ENCODE peak calls at places on chromosomes 11 and 22, in six cellular contexts. J is IMR-90; K is right cardiac atrium; P is effector memory CD4-positive, alpha-beta T cell; V is GM23248; I is neuronal stem cell. C is an unnamed sample.

GRCh38 chr22:43399980-43400358 is 11.8 kb upstream of the MPPED1 start:
- DNase-seq in J (no peak), K (no peak), P (no peak), V (no peak), I (no peak), C (no peak)

GRCh38 chr11:116981216-116981887 is 116.9 kb downstream of the SIK3 start:
- DNase-seq in J (no peak), K (no peak), P (no peak), V (peak), I (no peak), C (no peak)

GRCh38 chr11:131674051-131674755 is 303.8 kb downstream of the NTM start:
- DNase-seq in J (peak), K (peak), P (no peak), V (peak), I (peak), C (no peak)

GRCh38 chr11:31645747-31646146 is 136.2 kb downstream of the ELP4 start:
- DNase-seq in J (peak), K (no peak), P (no peak), V (peak), I (no peak), C (no peak)

GRCh38 chr11:92765965-92766371 is 203.5 kb upstream of the MTNR1B start:
- DNase-seq in J (peak), K (peak), P (no peak), V (peak), I (peak), C (peak)

GRCh38 chr11:38990841-38991240 is 2392.8 kb upstream of the RAG2 start:
- DNase-seq in J (no peak), K (no peak), P (no peak), V (no peak), I (no peak), C (no peak)

GRCh38 chr11:1171985-1172728 is 14.4 kb downstream of the MUC5AC start:
- DNase-seq in J (no peak), K (peak), P (no peak), V (no peak), I (no peak), C (no peak)

GRCh38 chr11:126443120-126443519 is 87.6 kb downstream of the ST3GAL4 start:
- DNase-seq in J (no peak), K (no peak), P (no peak), V (no peak), I (no peak), C (no peak)

GRCh38 chr11:77345621-77346020 is 44.1 kb upstream of the GDPD4 start:
- DNase-seq in J (peak), K (no peak), P (no peak), V (peak), I (no peak), C (no peak)

GRCh38 chr11:2185324-2186085 is 13.9 kb upstream of the TH start:
- DNase-seq in J (no peak), K (no peak), P (no peak), V (no peak), I (no peak), C (no peak)

GRCh38 chr22:39220450-39220849 is 24.3 kb downstream of the PDGFB start:
- DNase-seq in J (no peak), K (no peak), P (no peak), V (no peak), I (no peak), C (no peak)

GRCh38 chr11:72701466-72701865 is 27.2 kb upstream of the PDE2A start:
- DNase-seq in J (no peak), K (no peak), P (no peak), V (no peak), I (no peak), C (no peak)

GRCh38 chr11:8488395-8488794 is 105.6 kb downstream of the STK33 start:
- DNase-seq in J (no peak), K (no peak), P (no peak), V (no peak), I (no peak), C (no peak)

GRCh38 chr11:9693801-9694553 is 30.1 kb downstream of the SWAP70 start:
- DNase-seq in J (no peak), K (no peak), P (no peak), V (no peak), I (no peak), C (no peak)

GRCh38 chr11:1574256-1575242 is 2.5 kb upstream of the DUSP8 start:
- DNase-seq in J (peak), K (peak), P (peak), V (peak), I (no peak), C (no peak)

GRCh38 chr11:130644187-130644586 is 195.7 kb downstream of the ADAMTS15 start:
- DNase-seq in J (no peak), K (no peak), P (no peak), V (peak), I (no peak), C (peak)

GRCh38 chr11:17014321-17014773 is at the start of gene PLEKHA7:
- DNase-seq in J (no peak), K (peak), P (no peak), V (peak), I (peak), C (no peak)

GRCh38 chr11:18615628-18616392 is 16.2 kb downstream of the MISFA start:
- DNase-seq in J (peak), K (no peak), P (no peak), V (peak), I (no peak), C (no peak)

GRCh38 chr11:18623707-18624106 is 10.4 kb downstream of the SPTY2D1 start:
- DNase-seq in J (no peak), K (no peak), P (no peak), V (no peak), I (no peak), C (no peak)

GRCh38 chr11:18614667-18615066 is 15.1 kb downstream of the MISFA start:
- DNase-seq in J (no peak), K (no peak), P (no peak), V (no peak), I (no peak), C (no peak)

GRCh38 chr11:18617688-18618340 is 16.3 kb downstream of the SPTY2D1 start:
- DNase-seq in J (peak), K (no peak), P (peak), V (peak), I (no peak), C (no peak)

DNA sequence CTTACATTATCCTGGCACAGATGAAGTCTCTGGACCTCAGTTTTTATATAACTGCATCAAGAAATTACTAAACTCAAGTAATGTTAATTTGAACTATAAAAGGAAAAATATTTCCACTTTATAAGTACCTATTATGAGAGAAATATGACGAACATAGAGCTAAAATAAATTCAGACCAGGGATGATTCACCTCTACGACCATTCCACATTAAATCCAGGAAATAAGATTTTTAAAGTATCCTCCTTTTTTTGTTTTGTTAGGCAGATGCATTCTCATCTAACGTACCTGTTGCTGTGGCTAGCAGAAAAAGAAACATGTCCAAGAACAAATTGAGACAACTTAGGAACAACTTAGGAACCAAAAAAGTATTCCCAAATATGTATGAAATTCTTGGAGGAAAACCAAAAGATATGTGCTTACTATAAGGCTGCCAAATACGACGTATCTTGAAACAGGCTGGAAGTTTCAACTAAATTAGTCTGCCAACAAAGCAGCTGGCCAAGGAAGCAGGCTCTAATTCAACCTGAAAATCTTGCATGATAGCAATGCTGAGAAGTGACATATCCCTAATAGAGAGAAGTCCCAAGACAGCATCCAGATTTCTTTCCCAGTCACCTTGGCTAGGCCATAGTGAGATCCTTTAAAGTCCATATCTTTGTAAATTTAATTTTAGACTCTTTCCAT is 15.7 kb downstream of the SPTY2D1 start:
- DNase-seq in J (peak), K (no peak), P (no peak), V (peak), I (no peak), C (no peak)
- H3K4me3 ChIP-seq in J (peak), K (no peak), P (no peak), V (no peak), I (no peak), C (no peak)

GRCh38 chr22:28822930-28823481 is 22.6 kb upstream of the XBP1 start:
- DNase-seq in J (no peak), K (no peak), P (no peak), V (no peak), I (peak), C (no peak)
- H3K4me3 ChIP-seq in J (no peak), K (no peak), P (no peak), V (no peak), I (no peak), C (no peak)

GRCh38 chr22:33427461-33427860 is 369.3 kb upstream of the SYN3 start:
- DNase-seq in J (no peak), K (no peak), P (no peak), V (no peak), I (no peak), C (no peak)

GRCh38 chr22:33431300-33431699 is 373.1 kb upstream of the SYN3 start:
- DNase-seq in J (no peak), K (no peak), P (no peak), V (no peak), I (no peak), C (no peak)

GRCh38 chr22:33421859-33422258 is 363.7 kb upstream of the SYN3 start:
- DNase-seq in J (no peak), K (no peak), P (no peak), V (no peak), I (no peak), C (no peak)

DNA sequence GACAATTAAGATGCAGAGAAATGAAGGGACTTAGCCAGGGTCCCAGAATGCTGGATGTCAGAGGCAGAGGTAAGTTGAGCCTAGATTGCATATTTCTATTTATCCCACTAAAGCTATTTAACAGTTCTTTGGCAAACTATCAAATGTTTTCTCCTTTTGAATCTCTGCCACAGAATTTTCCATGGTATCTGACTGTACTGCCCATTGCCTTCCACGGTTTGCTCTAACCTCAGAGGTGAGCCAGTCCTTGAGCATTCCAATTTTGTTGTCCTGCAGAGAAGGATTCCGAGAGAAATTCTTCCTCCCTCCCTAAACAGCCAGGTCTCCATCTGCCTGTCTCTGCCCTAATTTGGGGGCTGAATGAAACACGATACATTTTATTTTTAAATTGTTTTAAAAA is 368.3 kb upstream of the SYN3 start:
- DNase-seq in J (peak), K (no peak), P (no peak), V (no peak), I (no peak), C (no peak)
- H3K4me3 ChIP-seq in J (no peak), K (no peak), P (no peak), V (no peak), I (no peak), C (no peak)

DNA sequence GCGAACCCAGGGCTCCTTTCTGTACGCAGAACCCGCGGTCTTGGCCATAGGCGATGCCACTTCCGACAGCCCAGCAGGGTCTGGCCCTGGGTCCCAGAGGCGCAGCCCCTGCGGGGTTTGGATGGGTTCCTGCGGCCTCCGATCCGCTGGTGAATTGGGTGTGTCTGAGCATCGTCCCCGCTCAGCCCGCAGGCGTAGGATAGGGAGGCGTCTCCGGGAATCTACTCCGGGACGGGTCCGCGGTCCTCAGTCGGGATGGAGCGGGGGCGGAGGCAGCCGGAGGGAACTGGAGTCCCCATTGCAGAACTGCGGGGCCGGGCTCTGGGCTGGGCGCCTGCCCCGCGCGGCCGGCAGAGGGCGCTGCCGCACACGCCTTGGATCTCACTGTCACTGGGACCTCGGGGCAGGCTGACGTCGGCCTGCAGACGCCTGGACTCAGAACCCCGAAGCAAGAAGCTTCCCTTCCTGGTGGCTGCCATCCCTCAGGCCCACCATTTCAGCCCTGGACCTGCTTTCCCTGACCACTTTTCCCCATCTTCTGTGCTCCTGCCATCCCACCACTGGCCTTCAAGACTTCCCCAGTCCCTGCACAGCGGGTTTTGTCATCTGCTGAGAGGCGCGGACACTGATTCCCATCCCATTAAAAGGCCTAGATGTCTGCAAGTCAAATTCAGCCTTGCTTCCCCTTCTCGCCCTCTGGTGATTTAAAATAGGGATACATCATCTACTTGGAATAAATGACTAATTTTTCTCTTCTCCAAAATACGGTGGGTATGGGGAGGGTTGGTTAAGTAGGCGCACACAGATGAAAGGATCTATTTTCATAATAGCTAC is 38.3 kb upstream of the CREB3L1 start:
- DNase-seq in J (peak), K (peak), P (peak), V (peak), I (peak), C (peak)
- H3K4me3 ChIP-seq in J (peak), K (peak), P (peak), V (peak), I (peak), C (peak)

GRCh38 chr11:118632577-118633318 is 25.3 kb downstream of the PHLDB1 start:
- DNase-seq in J (no peak), K (peak), P (no peak), V (no peak), I (no peak), C (no peak)

GRCh38 chr11:118634435-118635236 is 27.2 kb downstream of the PHLDB1 start:
- DNase-seq in J (peak), K (peak), P (no peak), V (peak), I (no peak), C (peak)

GRCh38 chr11:118633319-118633690 is 25.9 kb downstream of the PHLDB1 start:
- DNase-seq in J (no peak), K (peak), P (no peak), V (peak), I (no peak), C (no peak)

GRCh38 chr11:118635237-118635591 is 27.8 kb downstream of the PHLDB1 start:
- DNase-seq in J (no peak), K (no peak), P (no peak), V (no peak), I (no peak), C (no peak)

GRCh38 chr11:118633979-118634378 is 26.6 kb downstream of the PHLDB1 start:
- DNase-seq in J (peak), K (peak), P (no peak), V (peak), I (no peak), C (no peak)
- H3K4me3 ChIP-seq in J (no peak), K (no peak), P (no peak), V (no peak), I (no peak), C (no peak)

GRCh38 chr11:63919267-63920125 is 2.5 kb upstream of the RCOR2 start:
- DNase-seq in J (no peak), K (peak), P (no peak), V (peak), I (peak), C (no peak)
- H3K4me3 ChIP-seq in J (no peak), K (peak), P (no peak), V (peak), I (peak), C (peak)

GRCh38 chr11:10792385-10793068 is 16.2 kb downstream of the EIF4G2 start:
- DNase-seq in J (peak), K (peak), P (peak), V (peak), I (peak), C (peak)
- H3K4me3 ChIP-seq in J (no peak), K (no peak), P (no peak), V (peak), I (no peak), C (no peak)

C was measured in iPS DF 6.9.